ENCODE peak calls at places on chromosome 2, in seven cellular contexts. One of them, this sample, is unnamed.

GRCh38 chr2:191382801-191383200 is 137.6 kb downstream of the MYO1B start:
- DNase-seq in lower lobe of right lung: no peak
- DNase-seq in HCT116: no peak
- DNase-seq in hepatocyte: peak
- DNase-seq in RWPE1: peak
- DNase-seq in kidney: no peak
- DNase-seq in GM10248: no peak
- DNase-seq in this sample: no peak

GRCh38 chr2:61949458-61950107 is 44.1 kb downstream of the COMMD1 start:
- DNase-seq in lower lobe of right lung: no peak
- DNase-seq in HCT116: no peak
- DNase-seq in hepatocyte: no peak
- DNase-seq in RWPE1: no peak
- DNase-seq in kidney: no peak
- DNase-seq in GM10248: no peak
- DNase-seq in this sample: no peak

GRCh38 chr2:31312898-31313297 is 78.9 kb downstream of the EHD3 start:
- DNase-seq in lower lobe of right lung: no peak
- DNase-seq in HCT116: no peak
- DNase-seq in hepatocyte: no peak
- DNase-seq in RWPE1: no peak
- DNase-seq in kidney: no peak
- DNase-seq in GM10248: no peak
- DNase-seq in this sample: no peak

GRCh38 chr2:134669731-134670669 is 48.8 kb downstream of the TMEM163 start:
- DNase-seq in lower lobe of right lung: peak
- DNase-seq in HCT116: no peak
- DNase-seq in hepatocyte: no peak
- DNase-seq in RWPE1: no peak
- DNase-seq in kidney: peak
- DNase-seq in GM10248: no peak
- DNase-seq in this sample: no peak

GRCh38 chr2:173676647-173677046 is 288.5 kb downstream of the SP3 start:
- DNase-seq in lower lobe of right lung: no peak
- DNase-seq in HCT116: no peak
- DNase-seq in hepatocyte: no peak
- DNase-seq in RWPE1: no peak
- DNase-seq in kidney: no peak
- DNase-seq in GM10248: no peak
- DNase-seq in this sample: no peak

GRCh38 chr2:160380613-160381012 is 113.0 kb downstream of the RBMS1 start:
- DNase-seq in lower lobe of right lung: no peak
- DNase-seq in HCT116: no peak
- DNase-seq in hepatocyte: no peak
- DNase-seq in RWPE1: no peak
- DNase-seq in kidney: no peak
- DNase-seq in GM10248: no peak
- DNase-seq in this sample: no peak

GRCh38 chr2:60764736-60765534 is 8.9 kb downstream of the PAPOLG start:
- DNase-seq in lower lobe of right lung: no peak
- DNase-seq in HCT116: no peak
- DNase-seq in hepatocyte: no peak
- DNase-seq in RWPE1: no peak
- DNase-seq in kidney: no peak
- DNase-seq in GM10248: no peak
- DNase-seq in this sample: no peak

GRCh38 chr2:137525644-137526190 is 438.6 kb upstream of the HNMT start:
- DNase-seq in lower lobe of right lung: no peak
- DNase-seq in HCT116: no peak
- DNase-seq in hepatocyte: no peak
- DNase-seq in RWPE1: no peak
- DNase-seq in kidney: no peak
- DNase-seq in GM10248: no peak
- DNase-seq in this sample: no peak

GRCh38 chr2:127219716-127220090 is 396 bp downstream of the CYP27C1 start:
- DNase-seq in lower lobe of right lung: no peak
- DNase-seq in HCT116: no peak
- DNase-seq in hepatocyte: peak
- DNase-seq in RWPE1: peak
- DNase-seq in kidney: peak
- DNase-seq in GM10248: no peak
- DNase-seq in this sample: peak

GRCh38 chr2:240893363-240893828 is 2.6 kb downstream of the MAB21L4 start:
- DNase-seq in lower lobe of right lung: no peak
- DNase-seq in HCT116: peak
- DNase-seq in hepatocyte: peak
- DNase-seq in RWPE1: peak
- DNase-seq in kidney: peak
- DNase-seq in GM10248: no peak
- DNase-seq in this sample: peak

GRCh38 chr2:37378411-37378810 is 34.0 kb downstream of the QPCT start:
- DNase-seq in lower lobe of right lung: no peak
- DNase-seq in HCT116: peak
- DNase-seq in hepatocyte: no peak
- DNase-seq in RWPE1: peak
- DNase-seq in kidney: no peak
- DNase-seq in GM10248: no peak
- DNase-seq in this sample: no peak

GRCh38 chr2:233098615-233099014 is 38.5 kb downstream of the INPP5D start:
- DNase-seq in lower lobe of right lung: no peak
- DNase-seq in HCT116: peak
- DNase-seq in hepatocyte: no peak
- DNase-seq in RWPE1: no peak
- DNase-seq in kidney: no peak
- DNase-seq in GM10248: no peak
- DNase-seq in this sample: no peak

GRCh38 chr2:239523944-239524310 is 123.1 kb upstream of the HDAC4 start:
- DNase-seq in lower lobe of right lung: no peak
- DNase-seq in HCT116: no peak
- DNase-seq in hepatocyte: peak
- DNase-seq in RWPE1: no peak
- DNase-seq in kidney: peak
- DNase-seq in GM10248: no peak
- DNase-seq in this sample: no peak

GRCh38 chr2:157748371-157749132 is 119.9 kb upstream of the ACVR1C start:
- DNase-seq in lower lobe of right lung: no peak
- DNase-seq in HCT116: no peak
- DNase-seq in hepatocyte: no peak
- DNase-seq in RWPE1: no peak
- DNase-seq in kidney: no peak
- DNase-seq in GM10248: no peak
- DNase-seq in this sample: no peak

GRCh38 chr2:118266086-118266485 is 177.8 kb downstream of the INSIG2 start:
- DNase-seq in lower lobe of right lung: no peak
- DNase-seq in HCT116: no peak
- DNase-seq in hepatocyte: no peak
- DNase-seq in RWPE1: no peak
- DNase-seq in kidney: no peak
- DNase-seq in GM10248: no peak
- DNase-seq in this sample: no peak

GRCh38 chr2:12607971-12608370 is 108.8 kb upstream of the TRIB2 start:
- DNase-seq in lower lobe of right lung: no peak
- DNase-seq in HCT116: no peak
- DNase-seq in hepatocyte: no peak
- DNase-seq in RWPE1: no peak
- DNase-seq in kidney: no peak
- DNase-seq in GM10248: no peak
- DNase-seq in this sample: no peak

GRCh38 chr2:36397728-36398413 is 42.3 kb downstream of the CRIM1 start:
- DNase-seq in lower lobe of right lung: no peak
- DNase-seq in HCT116: no peak
- DNase-seq in hepatocyte: no peak
- DNase-seq in RWPE1: no peak
- DNase-seq in kidney: no peak
- DNase-seq in GM10248: no peak
- DNase-seq in this sample: no peak

GRCh38 chr2:135775420-135775819 is 33.8 kb downstream of the UBXN4 start:
- DNase-seq in lower lobe of right lung: no peak
- DNase-seq in HCT116: no peak
- DNase-seq in hepatocyte: no peak
- DNase-seq in RWPE1: no peak
- DNase-seq in kidney: no peak
- DNase-seq in GM10248: no peak
- DNase-seq in this sample: no peak

GRCh38 chr2:127100261-127101047 is 6.5 kb downstream of the BIN1 start:
- DNase-seq in lower lobe of right lung: no peak
- DNase-seq in HCT116: no peak
- DNase-seq in hepatocyte: peak
- DNase-seq in RWPE1: peak
- DNase-seq in kidney: peak
- DNase-seq in GM10248: no peak
- DNase-seq in this sample: no peak

GRCh38 chr2:105631011-105631410 is 113.7 kb upstream of the NCK2 start:
- DNase-seq in lower lobe of right lung: no peak
- DNase-seq in HCT116: no peak
- DNase-seq in hepatocyte: no peak
- DNase-seq in RWPE1: no peak
- DNase-seq in kidney: no peak
- DNase-seq in GM10248: no peak
- DNase-seq in this sample: no peak

GRCh38 chr2:105636109-105636740 is 108.5 kb upstream of the NCK2 start:
- DNase-seq in lower lobe of right lung: no peak
- DNase-seq in HCT116: no peak
- DNase-seq in hepatocyte: no peak
- DNase-seq in RWPE1: no peak
- DNase-seq in kidney: no peak
- DNase-seq in GM10248: no peak
- DNase-seq in this sample: no peak

GRCh38 chr2:105629634-105630033 is 115.1 kb upstream of the NCK2 start:
- DNase-seq in lower lobe of right lung: no peak
- DNase-seq in HCT116: no peak
- DNase-seq in hepatocyte: no peak
- DNase-seq in RWPE1: no peak
- DNase-seq in kidney: no peak
- DNase-seq in GM10248: no peak
- DNase-seq in this sample: no peak

GRCh38 chr2:105635564-105635963 is 109.1 kb upstream of the NCK2 start:
- DNase-seq in lower lobe of right lung: no peak
- DNase-seq in HCT116: no peak
- DNase-seq in hepatocyte: no peak
- DNase-seq in RWPE1: no peak
- DNase-seq in kidney: no peak
- DNase-seq in GM10248: no peak
- DNase-seq in this sample: no peak

GRCh38 chr2:105634198-105634597 is 110.5 kb upstream of the NCK2 start:
- DNase-seq in lower lobe of right lung: no peak
- DNase-seq in HCT116: no peak
- DNase-seq in hepatocyte: no peak
- DNase-seq in RWPE1: no peak
- DNase-seq in kidney: no peak
- DNase-seq in GM10248: no peak
- DNase-seq in this sample: no peak
- TF ChIP-seq CTCF in lower lobe of right lung: no peak
- TF ChIP-seq CTCF in HCT116: peak
- TF ChIP-seq CTCF in hepatocyte: no peak
- TF ChIP-seq CTCF in RWPE1: no peak
- TF ChIP-seq CTCF in kidney: no peak
- TF ChIP-seq CTCF in GM10248: no peak
- TF ChIP-seq CTCF in this sample: no peak

GRCh38 chr2:18684202-18685040 is 95.1 kb upstream of the NT5C1B start:
- DNase-seq in lower lobe of right lung: no peak
- DNase-seq in HCT116: no peak
- DNase-seq in hepatocyte: peak
- DNase-seq in RWPE1: no peak
- DNase-seq in kidney: no peak
- DNase-seq in GM10248: no peak
- DNase-seq in this sample: no peak

GRCh38 chr2:18690342-18690741 is 101.0 kb upstream of the NT5C1B start:
- DNase-seq in lower lobe of right lung: no peak
- DNase-seq in HCT116: peak
- DNase-seq in hepatocyte: no peak
- DNase-seq in RWPE1: no peak
- DNase-seq in kidney: no peak
- DNase-seq in GM10248: no peak
- DNase-seq in this sample: no peak
- TF ChIP-seq CTCF in lower lobe of right lung: no peak
- TF ChIP-seq CTCF in HCT116: peak
- TF ChIP-seq CTCF in hepatocyte: no peak
- TF ChIP-seq CTCF in RWPE1: no peak
- TF ChIP-seq CTCF in kidney: no peak
- TF ChIP-seq CTCF in GM10248: no peak
- TF ChIP-seq CTCF in this sample: no peak

DNA sequence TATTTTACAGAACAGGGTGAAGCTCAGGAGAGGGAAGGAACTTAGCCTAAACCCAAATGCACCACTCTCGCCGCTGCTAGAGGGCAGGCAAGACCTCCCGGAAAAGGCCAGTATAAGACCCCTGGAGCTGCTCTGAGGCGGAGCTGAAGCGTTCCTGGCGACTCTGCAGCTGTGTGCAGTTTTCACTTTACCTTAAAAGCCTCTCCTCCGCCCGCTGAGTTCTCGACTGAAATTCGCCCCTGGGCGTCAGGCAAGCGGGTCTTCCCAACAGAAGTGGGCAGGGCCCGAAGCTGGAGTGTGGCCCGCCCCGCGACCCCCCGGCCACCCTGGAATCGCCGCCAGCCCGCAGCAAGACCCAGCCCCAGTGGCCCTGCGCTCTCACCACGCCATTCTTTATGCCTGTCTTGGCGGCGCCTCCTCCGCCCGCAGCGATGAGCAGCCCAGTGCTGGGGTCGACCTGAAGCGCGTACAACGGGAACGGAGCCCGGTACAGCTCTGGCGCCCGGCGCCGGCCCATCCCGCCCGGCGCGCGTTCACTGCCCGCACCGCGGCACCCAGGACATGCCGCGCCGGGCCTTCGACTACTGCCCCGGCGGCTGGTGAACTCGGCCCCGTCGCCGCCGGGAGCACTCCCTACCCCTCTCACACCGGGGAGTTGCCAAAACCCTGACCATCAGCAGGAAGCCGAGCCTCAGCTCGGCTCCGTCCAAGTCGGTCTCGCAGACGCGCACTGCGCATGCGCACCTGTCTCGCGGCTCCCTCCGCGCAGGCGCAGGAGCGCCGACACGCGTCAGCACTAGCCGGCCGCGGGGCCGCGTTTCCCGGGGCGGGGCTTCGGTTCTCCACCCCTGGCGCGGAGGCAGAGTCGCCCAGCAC is at the start of gene PREB:
- DNase-seq in lower lobe of right lung: peak
- DNase-seq in HCT116: peak
- DNase-seq in hepatocyte: peak
- DNase-seq in RWPE1: peak
- DNase-seq in kidney: peak
- DNase-seq in GM10248: peak
- DNase-seq in this sample: peak
- TF ChIP-seq CTCF in lower lobe of right lung: peak
- TF ChIP-seq CTCF in HCT116: peak
- TF ChIP-seq CTCF in hepatocyte: peak
- TF ChIP-seq CTCF in RWPE1: no peak
- TF ChIP-seq CTCF in kidney: no peak
- TF ChIP-seq CTCF in GM10248: peak
- TF ChIP-seq CTCF in this sample: no peak

DNA sequence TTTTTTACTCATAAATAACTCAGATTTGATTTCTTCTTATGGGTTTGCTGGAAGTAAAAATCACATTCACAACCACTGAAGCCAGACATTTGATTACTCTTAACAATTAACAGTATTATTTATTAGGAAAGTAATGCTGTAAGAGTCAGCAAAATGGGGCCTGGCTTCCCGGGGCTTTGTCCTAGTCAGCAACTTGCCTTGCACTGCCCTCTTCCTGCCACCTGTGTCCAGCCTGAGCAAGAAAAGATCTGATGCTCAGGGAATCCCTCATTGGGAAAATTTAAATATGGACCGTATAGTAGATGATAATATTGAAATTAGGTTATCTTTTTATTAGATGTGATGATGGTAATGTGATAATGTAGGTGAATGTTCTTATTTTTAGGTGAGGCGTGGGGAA is 30.8 kb upstream of the ACYP2 start:
- DNase-seq in lower lobe of right lung: no peak
- DNase-seq in HCT116: no peak
- DNase-seq in hepatocyte: peak
- DNase-seq in RWPE1: no peak
- DNase-seq in kidney: no peak
- DNase-seq in GM10248: no peak
- DNase-seq in this sample: no peak
- TF ChIP-seq CTCF in lower lobe of right lung: peak
- TF ChIP-seq CTCF in HCT116: peak
- TF ChIP-seq CTCF in hepatocyte: peak
- TF ChIP-seq CTCF in RWPE1: no peak
- TF ChIP-seq CTCF in kidney: peak
- TF ChIP-seq CTCF in GM10248: no peak
- TF ChIP-seq CTCF in this sample: no peak